ENCODE peak calls at places on chromosomes 11 and 22, in four cellular contexts. W is iPS DF 6.9; U is CD8-positive, alpha-beta memory T cell; I is pancreas. Z is an unnamed sample. For H3K4me1, the result is how much of the 10 kb centered on the place peaks cover.

GRCh38 chr11:128687321-128687720 is 6.6 kb upstream of the FLI1 start:
- DNase-seq in W (no peak), U (no peak), I (no peak), Z (no peak)

GRCh38 chr11:27408231-27408630 is 45.2 kb upstream of the CCDC34 start:
- DNase-seq in W (no peak), U (no peak), I (no peak), Z (no peak)

GRCh38 chr11:70476669-70477068 is 78.3 kb downstream of the CTTN start:
- DNase-seq in W (no peak), U (no peak), I (no peak), Z (no peak)

GRCh38 chr11:68373189-68373809 is 60.9 kb downstream of the LRP5 start:
- DNase-seq in W (no peak), U (no peak), I (no peak), Z (no peak)

GRCh38 chr11:41878158-41878557 is 418.7 kb upstream of the LRRC4C start:
- DNase-seq in W (no peak), U (no peak), I (no peak), Z (no peak)

GRCh38 chr11:120337133-120337895 is 1.1 kb downstream of the ARHGEF12 start:
- DNase-seq in W (no peak), U (no peak), I (peak), Z (peak)

GRCh38 chr11:33515347-33515746 is 185.3 kb downstream of the C11orf91 start:
- DNase-seq in W (no peak), U (no peak), I (no peak), Z (no peak)

GRCh38 chr22:23716811-23717801 is 26.3 kb downstream of the RGL4 start:
- DNase-seq in W (peak), U (peak), I (peak), Z (peak)

GRCh38 chr11:35163209-35163608 is 24.2 kb downstream of the CD44 start:
- DNase-seq in W (no peak), U (no peak), I (no peak), Z (no peak)

GRCh38 chr11:71329731-71330130 is 77.4 kb upstream of the SHANK2 start:
- DNase-seq in W (no peak), U (no peak), I (no peak), Z (no peak)

GRCh38 chr22:40429481-40429880 is 59.1 kb downstream of the SGSM3 start:
- DNase-seq in W (no peak), U (no peak), I (no peak), Z (no peak)

GRCh38 chr11:63573881-63574855 is 11.0 kb upstream of the PLAAT2 start:
- DNase-seq in W (no peak), U (no peak), I (no peak), Z (peak)

GRCh38 chr11:74268451-74268850 is 43.0 kb downstream of the P4HA3 start:
- DNase-seq in W (no peak), U (no peak), I (no peak), Z (no peak)

GRCh38 chr11:93895106-93895862 is 44.9 kb upstream of the VSTM5 start:
- DNase-seq in W (peak), U (no peak), I (peak), Z (no peak)

GRCh38 chr11:111299111-111300026 is 1.0 kb downstream of the POU2AF3 start:
- DNase-seq in W (no peak), U (no peak), I (peak), Z (peak)

DNA sequence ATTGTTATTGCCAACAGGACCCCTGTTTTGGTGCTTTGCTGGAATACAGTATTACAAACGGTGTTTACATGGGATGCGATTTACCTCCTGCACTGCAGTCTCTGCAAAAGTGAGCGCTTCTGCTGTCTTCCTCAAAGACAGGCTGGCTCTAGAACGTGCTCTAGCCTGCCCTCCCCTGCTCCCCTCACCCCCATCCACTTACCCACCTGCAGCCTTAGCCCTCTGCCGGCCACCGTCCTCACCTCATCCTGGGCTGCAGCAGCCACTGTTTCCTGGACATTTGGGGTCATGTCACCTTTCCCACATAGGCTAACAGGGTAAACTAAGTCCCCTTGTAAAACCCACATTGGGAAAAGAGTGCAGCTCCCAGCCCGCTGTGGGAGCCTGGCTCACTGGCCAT is 9.6 kb upstream of the PANX2 start:
- DNase-seq in W (no peak), U (no peak), I (no peak), Z (no peak)
- H3K4me1 ChIP-seq in W (under half), U (under half), I (under half), Z (under half)

GRCh38 chr11:2561283-2562180 is 116.7 kb downstream of the KCNQ1 start:
- DNase-seq in W (no peak), U (no peak), I (no peak), Z (no peak)
- H3K4me1 ChIP-seq in W (under half), U (under half), I (under half), Z (under half)

GRCh38 chr11:57321388-57321995 is 3.3 kb downstream of the TNKS1BP1 start:
- DNase-seq in W (no peak), U (no peak), I (peak), Z (no peak)
- H3K4me1 ChIP-seq in W (under half), U (under half), I (half or more), Z (under half)

DNA sequence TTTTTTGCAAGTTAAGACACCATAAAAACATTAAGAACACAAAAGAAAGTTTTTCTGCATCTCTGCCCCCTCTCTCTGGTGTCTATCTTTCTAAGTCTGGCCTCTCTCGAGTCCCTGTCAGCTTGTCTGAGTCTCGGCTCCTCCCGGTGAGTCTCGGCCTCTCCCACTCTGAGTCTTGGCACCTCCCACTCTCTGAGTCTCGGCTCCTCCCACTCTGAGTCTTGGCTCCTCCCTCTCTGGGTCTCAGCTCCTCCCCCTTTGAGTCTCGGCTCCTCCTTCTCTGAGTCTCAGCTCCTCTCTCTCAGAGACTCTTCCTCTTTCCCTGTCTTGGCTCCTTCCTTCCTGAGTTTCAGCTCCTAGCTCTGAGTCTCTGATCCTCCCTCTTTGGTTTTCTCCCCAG is 72.5 kb upstream of the AMPD3 start:
- DNase-seq in W (no peak), U (no peak), I (no peak), Z (no peak)
- H3K4me1 ChIP-seq in W (under half), U (under half), I (under half), Z (under half)

GRCh38 chr22:42075277-42075676 is 1.2 kb downstream of the PHETA2 start:
- DNase-seq in W (no peak), U (no peak), I (no peak), Z (no peak)
- H3K4me1 ChIP-seq in W (under half), U (under half), I (under half), Z (under half)

GRCh38 chr22:32804823-32805585 is 3.5 kb downstream of the TIMP3 start:
- DNase-seq in W (no peak), U (no peak), I (no peak), Z (no peak)

GRCh38 chr22:32802291-32802826 is 854 bp downstream of the TIMP3 start:
- DNase-seq in W (no peak), U (no peak), I (no peak), Z (no peak)

GRCh38 chr22:32803020-32803758 is 1.7 kb downstream of the TIMP3 start:
- DNase-seq in W (no peak), U (no peak), I (no peak), Z (no peak)

GRCh38 chr22:32805586-32805881 is 4.0 kb downstream of the TIMP3 start:
- DNase-seq in W (no peak), U (no peak), I (no peak), Z (no peak)

DNA sequence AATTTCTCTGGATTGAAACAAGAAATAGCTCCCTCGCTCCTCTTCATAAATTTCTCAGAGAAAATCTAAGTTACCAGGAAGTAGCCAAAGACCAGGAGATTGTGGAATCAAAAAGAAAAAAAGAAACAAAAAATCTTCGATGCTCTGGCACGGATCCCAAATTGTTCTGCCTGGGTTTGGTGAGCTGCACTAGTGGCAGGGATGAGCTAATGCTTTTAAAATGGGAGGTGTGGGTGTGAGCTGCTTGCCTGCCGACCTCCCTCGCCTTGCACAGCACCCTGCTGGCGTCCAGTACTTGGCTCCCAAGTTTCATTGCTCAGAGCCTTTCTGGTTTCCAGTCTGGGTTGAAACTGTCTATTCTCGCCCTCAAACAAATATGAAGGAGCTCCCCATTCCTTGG is 2.5 kb downstream of the TIMP3 start:
- DNase-seq in W (no peak), U (no peak), I (no peak), Z (no peak)
- H3K4me1 ChIP-seq in W (under half), U (under half), I (under half), Z (under half)

DNA sequence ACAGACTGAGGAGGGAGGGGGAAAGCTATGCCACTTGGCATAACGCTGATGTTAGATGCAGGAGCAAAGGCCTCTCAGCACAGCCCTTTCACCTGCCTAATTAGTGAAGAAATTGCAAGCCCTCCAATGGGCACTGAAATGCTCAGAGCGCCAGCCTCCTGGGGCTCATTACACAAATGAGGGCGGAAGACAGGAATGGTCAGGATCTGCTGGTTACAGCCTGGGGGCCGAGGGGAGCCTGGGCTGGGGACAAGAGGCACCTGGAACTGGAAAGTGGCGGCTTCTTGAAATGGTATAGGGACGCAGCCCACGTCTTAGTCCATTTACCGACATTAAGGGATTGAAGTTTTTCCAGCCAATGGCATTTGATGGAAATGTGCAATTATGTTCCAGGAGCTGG is 50.2 kb upstream of the PLET1 start:
- DNase-seq in W (no peak), U (no peak), I (no peak), Z (no peak)
- H3K4me1 ChIP-seq in W (under half), U (under half), I (under half), Z (under half)

GRCh38 chr11:19766810-19767209 is 54.2 kb downstream of the NAV2 start:
- DNase-seq in W (no peak), U (no peak), I (no peak), Z (no peak)
- H3K4me1 ChIP-seq in W (under half), U (under half), I (under half), Z (under half)